ENCODE peak calls at places on chromosome 17, in four cellular contexts. W, S, V and B are unnamed samples.

GRCh38 chr17:28395968-28396367 is 10.0 kb downstream of the SLC46A1 start:
- DNase-seq in W (no peak), V (no peak), S (no peak), B (no peak)

GRCh38 chr17:43713494-43714162 is 45.0 kb downstream of the SOST start:
- DNase-seq in S (no peak), W (no peak), V (no peak), B (peak; percentile 21)

GRCh38 chr17:56292628-56293027 is 139.4 kb downstream of the ANKFN1 start:
- DNase-seq in S (no peak), W (no peak), V (no peak), B (peak; percentile 28)

GRCh38 chr17:38361700-38362465 is 10.2 kb downstream of the SOCS7 start:
- DNase-seq in V (no peak), W (no peak), S (no peak), B (no peak)

GRCh38 chr17:319266-319665 is 33.3 kb downstream of the RPH3AL start:
- DNase-seq in S (no peak), W (no peak), V (no peak), B (no peak)

GRCh38 chr17:81523139-81524062 is 4.8 kb upstream of the FSCN2 start:
- DNase-seq in V (peak; percentile 56), S (peak; percentile 21), W (no peak), B (no peak)

GRCh38 chr17:10741416-10742140 is 11.8 kb upstream of the TMEM220 start:
- DNase-seq in W (no peak), V (no peak), S (no peak), B (no peak)

GRCh38 chr17:59893617-59894100 is 738 bp downstream of the RPS6KB1 start:
- DNase-seq in W (no peak), V (no peak), S (peak; percentile 8), B (peak; percentile 44)

GRCh38 chr17:56675876-56676660 is 82.6 kb downstream of the NOG start:
- DNase-seq in S (no peak), W (no peak), V (no peak), B (no peak)

GRCh38 chr17:76474238-76474637 is 6.8 kb downstream of the AANAT start:
- DNase-seq in S (no peak), W (no peak), V (no peak), B (no peak)

DNA sequence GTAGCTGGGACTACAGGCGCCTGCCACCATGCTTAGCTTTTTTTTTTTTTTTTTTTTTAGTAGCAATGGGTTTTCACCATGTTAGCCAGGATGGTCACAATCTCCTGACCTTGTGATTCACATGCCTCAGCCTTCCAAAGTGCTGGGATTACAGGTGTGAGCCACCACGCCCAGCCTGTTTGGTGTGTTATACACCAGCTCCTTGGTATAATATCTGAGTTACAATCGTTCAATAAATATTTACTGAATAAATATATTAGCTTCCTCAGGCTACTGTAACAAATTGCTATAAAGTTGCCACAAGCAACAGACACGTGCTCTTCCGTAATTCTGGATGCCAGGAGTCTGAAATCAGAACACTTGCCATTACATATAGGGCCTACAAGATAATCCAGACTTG is 13.6 kb upstream of the FAM20A start:
- DNase-seq in W (no peak), V (no peak), S (no peak), B (no peak)
- H3K9ac ChIP-seq in W (no peak overlapping the region), V (no peak overlapping the region), S (no peak overlapping the region), B (no peak overlapping the region)

GRCh38 chr17:78991906-78992532 is 12.3 kb upstream of the LGALS3BP start:
- DNase-seq in V (no peak), S (no peak), W (no peak), B (no peak)

GRCh38 chr17:78993981-78994671 is 14.4 kb upstream of the LGALS3BP start:
- DNase-seq in W (no peak), S (no peak), V (no peak), B (no peak)

GRCh38 chr17:78992542-78993212 is 13.0 kb upstream of the LGALS3BP start:
- DNase-seq in V (no peak), W (no peak), S (no peak), B (no peak)

GRCh38 chr17:78995022-78995760 is 14.4 kb downstream of the CANT1 start:
- DNase-seq in W (no peak), S (no peak), V (no peak), B (no peak)

DNA sequence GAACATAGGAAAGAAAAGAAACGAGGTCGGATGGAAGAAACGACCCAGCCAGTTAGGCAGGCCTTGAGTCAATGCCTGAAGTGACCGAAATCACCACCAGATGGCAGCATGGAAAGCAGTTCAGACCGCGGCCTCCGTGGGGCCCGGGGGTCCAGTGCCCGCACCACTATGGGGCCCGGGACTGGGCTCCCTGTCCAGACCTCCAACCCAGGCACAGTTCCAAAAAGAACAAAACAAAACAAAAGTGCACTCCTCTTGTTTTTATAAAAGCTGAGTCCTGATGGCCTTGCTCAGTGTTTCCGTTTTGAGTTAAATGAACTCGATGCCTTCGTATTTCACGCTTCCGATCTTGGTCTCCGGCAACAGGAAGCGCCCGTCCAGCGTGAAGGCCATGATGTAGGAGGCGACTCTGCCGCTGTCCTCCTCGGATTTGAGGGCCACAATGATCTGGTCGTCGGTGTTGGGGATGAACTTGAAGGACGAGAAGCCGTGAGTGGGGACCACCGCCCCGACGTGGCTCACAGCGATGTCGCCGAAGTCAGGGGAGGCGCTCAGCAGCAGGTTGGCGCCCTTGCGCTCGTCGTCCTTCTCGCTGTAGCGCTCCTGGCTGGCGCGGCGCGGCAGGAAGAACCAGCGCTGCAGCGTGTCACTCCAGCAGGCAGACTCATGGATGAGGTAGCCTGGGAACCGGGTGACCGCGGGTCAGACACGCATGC is 13.7 kb upstream of the LGALS3BP start:
- DNase-seq in W (no peak), S (peak; percentile 41), V (peak; percentile 68), B (peak; percentile 72)
- TF ChIP-seq FOS in W (no peak), S (no peak), V (no peak), B (no peak)

GRCh38 chr17:41736983-41737679 is 2.7 kb upstream of the HAP1 start:
- DNase-seq in S (no peak), W (no peak), V (no peak), B (no peak)
- H3K9ac ChIP-seq in S (no peak overlapping the region), W (no peak overlapping the region), V (no peak overlapping the region), B (no peak overlapping the region)

GRCh38 chr17:74244543-74244942 is 29.5 kb upstream of the DNAI2 start:
- DNase-seq in S (no peak), W (no peak), V (no peak), B (no peak)

GRCh38 chr17:74244128-74244527 is 29.9 kb upstream of the DNAI2 start:
- DNase-seq in S (no peak), V (no peak), W (no peak), B (no peak)

GRCh38 chr17:74243013-74243755 is 29.8 kb downstream of the TTYH2 start:
- DNase-seq in V (no peak), S (no peak), W (no peak), B (no peak)

GRCh38 chr17:74245818-74246204 is 28.2 kb upstream of the DNAI2 start:
- DNase-seq in S (no peak), W (no peak), V (no peak), B (no peak)

DNA sequence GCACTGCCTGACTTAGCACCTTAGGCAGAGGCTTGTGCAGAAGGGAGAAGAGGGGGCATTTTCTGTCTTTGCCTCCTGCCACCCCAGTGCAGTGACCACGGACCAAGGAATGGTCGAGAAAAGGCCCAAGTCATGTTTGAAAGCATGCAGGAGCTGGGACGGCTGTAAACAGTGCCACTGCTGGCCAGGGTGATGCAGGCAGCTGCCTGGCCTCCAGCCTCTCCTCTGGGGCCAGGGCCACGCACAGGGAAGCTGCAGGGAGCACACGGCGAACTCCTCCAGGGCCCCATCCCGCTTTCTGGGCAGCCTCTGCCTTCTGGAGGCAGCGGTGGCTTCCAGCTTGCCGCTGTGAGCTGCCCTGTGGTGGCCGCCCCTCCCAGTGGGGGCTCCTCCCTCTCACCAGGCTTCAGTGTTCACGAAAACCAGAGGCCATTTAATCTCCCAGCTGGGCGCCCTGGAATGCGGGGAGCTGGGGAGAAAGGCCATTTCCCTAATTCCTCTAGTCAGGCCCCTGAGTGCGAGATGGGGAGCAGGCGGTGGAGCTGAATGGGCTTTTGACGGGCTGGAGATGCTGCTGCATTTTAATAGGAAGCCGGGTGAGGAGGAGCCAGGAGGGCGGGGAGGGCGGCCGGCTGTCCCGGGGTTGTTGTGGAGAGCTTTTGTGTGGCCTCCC is 28.8 kb upstream of the DNAI2 start:
- DNase-seq in S (no peak), V (no peak), W (no peak), B (no peak)
- TF ChIP-seq FOS in S (no peak), V (no peak), W (no peak), B (no peak)

GRCh38 chr17:8865811-8866210 is 1.7 kb downstream of the PIK3R6 start:
- DNase-seq in V (no peak), S (no peak), W (no peak), B (no peak)

GRCh38 chr17:8869416-8869815 is 1.9 kb upstream of the PIK3R6 start:
- DNase-seq in W (no peak), V (no peak), S (no peak), B (no peak)

GRCh38 chr17:8868529-8868951 is 1.1 kb upstream of the PIK3R6 start:
- DNase-seq in S (no peak), V (no peak), W (no peak), B (no peak)

GRCh38 chr17:8868092-8868491 is 618 bp upstream of the PIK3R6 start:
- DNase-seq in V (no peak), W (no peak), S (no peak), B (no peak)

GRCh38 chr17:8867361-8867981 is at the start of gene PIK3R6:
- DNase-seq in V (no peak), W (no peak), S (no peak), B (no peak)
- H3K9ac ChIP-seq in V (no peak within 1 kb of the TSS), W (peak within 1 kb of the TSS; percentile 92), S (no peak within 1 kb of the TSS), B (no peak within 1 kb of the TSS)